ENCODE peak calls at places on chromosomes 13 and 19, in four cellular contexts. Y is lower leg skin, C is heart left ventricle, N is HepG2. Q is an unnamed sample.

GRCh38 chr13:95524270-95524901 is 28.1 kb upstream of the CLDN10 start:
- DNase-seq in N (no peak), C (no peak), Y (no peak), Q (no peak)

GRCh38 chr19:7748756-7749155 is 1.4 kb upstream of the CD209 start:
- DNase-seq in N (peak), Y (no peak), C (no peak), Q (no peak)

GRCh38 chr13:113929628-113930615 is 44.0 kb downstream of the C13orf46 start:
- DNase-seq in Y (peak), N (no peak), C (peak), Q (no peak)

GRCh38 chr19:29741776-29742175 is 26.7 kb upstream of the C19orf12 start:
- DNase-seq in N (no peak), Y (no peak), C (no peak), Q (no peak)

GRCh38 chr19:37936166-37936565 is 29.2 kb downstream of the SIPA1L3 start:
- DNase-seq in C (no peak), N (peak), Y (no peak), Q (no peak)

GRCh38 chr13:90956036-90956435 is 391.5 kb upstream of the MIR17HG start:
- DNase-seq in Y (no peak), N (no peak), C (no peak), Q (no peak)

GRCh38 chr19:31541396-31541795 is 192.2 kb upstream of the TSHZ3 start:
- DNase-seq in Y (peak), C (no peak), N (no peak), Q (no peak)

GRCh38 chr19:7534531-7534980 is 961 bp upstream of the PNPLA6 start:
- DNase-seq in C (peak), N (peak), Y (peak), Q (no peak)

GRCh38 chr13:35712907-35713685 is 236.6 kb upstream of the MAB21L1 start:
- DNase-seq in C (no peak), Y (no peak), N (no peak), Q (no peak)

GRCh38 chr19:29714953-29715694 is at the start of gene C19orf12:
- DNase-seq in C (peak), N (peak), Y (peak), Q (peak)

GRCh38 chr13:83620535-83621220 is 261.6 kb downstream of the SLITRK1 start:
- DNase-seq in N (no peak), C (no peak), Y (no peak), Q (no peak)

GRCh38 chr13:31240921-31241320 is 41.1 kb downstream of the B3GLCT start:
- DNase-seq in N (no peak), C (no peak), Y (no peak), Q (no peak)

GRCh38 chr13:76697277-76697676 is 188.9 kb downstream of the KCTD12 start:
- DNase-seq in N (no peak), C (no peak), Y (no peak), Q (no peak)

GRCh38 chr13:98315902-98316301 is 138.8 kb upstream of the RNF113B start:
- DNase-seq in C (no peak), Y (no peak), N (no peak), Q (no peak)

GRCh38 chr13:98318263-98318878 is 141.3 kb upstream of the RNF113B start:
- DNase-seq in N (peak), C (no peak), Y (no peak), Q (no peak)

GRCh38 chr13:98315466-98315865 is 138.4 kb upstream of the RNF113B start:
- DNase-seq in N (no peak), Y (no peak), C (no peak), Q (no peak)

GRCh38 chr13:98320561-98321105 is 143.6 kb upstream of the RNF113B start:
- DNase-seq in C (no peak), Y (no peak), N (no peak), Q (no peak)

DNA sequence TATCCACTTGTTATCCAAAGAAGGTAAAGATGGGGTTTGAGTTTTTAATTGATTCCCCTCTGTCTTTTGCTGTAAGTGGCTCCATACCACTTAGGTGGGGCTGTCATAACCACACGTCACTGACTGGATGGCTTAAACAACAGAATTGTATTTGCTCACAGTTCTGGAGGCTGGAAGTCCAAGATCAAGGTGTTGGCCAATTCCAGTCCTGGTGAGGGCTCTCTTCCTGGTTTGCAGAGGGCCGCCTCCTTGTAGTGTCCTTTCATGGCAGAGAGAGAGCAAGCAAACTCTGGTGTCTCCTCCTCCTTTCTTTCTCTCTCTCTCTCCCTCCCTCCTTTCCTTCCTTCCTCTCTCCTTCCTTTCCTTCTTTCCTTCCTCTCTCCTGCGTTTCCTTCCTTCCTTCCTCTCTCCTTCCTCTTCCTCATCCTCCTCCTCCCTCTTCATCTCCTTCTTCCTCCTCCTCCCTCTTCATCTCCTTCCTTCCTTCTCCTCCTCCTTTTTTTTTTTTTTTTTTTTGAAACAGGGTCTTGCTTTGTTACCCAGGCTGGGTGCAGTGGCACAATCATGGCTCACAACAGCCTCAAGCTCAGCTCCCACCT is 140.6 kb upstream of the RNF113B start:
- DNase-seq in N (no peak), C (no peak), Y (no peak), Q (no peak)
- TF ChIP-seq POLR2A in N (no peak), C (no peak), Y (no peak), Q (no peak)

DNA sequence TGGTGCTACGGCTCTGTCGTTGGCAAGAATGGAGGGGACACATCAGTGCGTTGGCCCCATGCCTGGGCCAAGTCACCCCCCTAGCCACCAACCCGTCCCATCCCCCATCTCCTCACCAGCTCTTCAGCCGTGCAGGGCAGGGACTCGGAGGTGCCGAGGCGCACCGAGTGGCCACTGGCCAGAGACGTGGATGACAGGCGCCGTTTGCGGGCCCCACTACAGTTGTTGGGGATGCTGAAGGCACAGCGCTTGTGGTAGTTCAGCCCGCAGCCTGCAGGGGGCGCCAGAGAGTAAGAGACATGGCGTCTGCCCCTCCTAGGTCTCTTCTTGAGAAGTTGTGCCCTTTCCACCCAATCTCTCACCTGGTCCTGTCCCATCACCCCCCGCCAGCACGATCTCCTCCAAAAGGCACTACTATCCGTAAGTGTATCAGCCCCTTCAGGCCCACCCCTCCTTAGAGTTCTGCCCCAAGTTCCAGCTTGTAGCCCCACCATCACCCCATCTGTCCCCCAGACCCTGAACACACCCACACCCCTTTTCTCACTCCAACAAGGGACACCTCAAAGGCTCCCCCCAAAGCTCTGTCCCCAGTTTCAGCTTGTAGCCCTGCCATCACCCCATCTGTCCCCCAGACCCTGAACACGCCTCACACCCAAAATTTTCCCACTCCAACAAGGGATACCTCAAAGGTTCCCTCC is 12.4 kb downstream of the PRKD2 start:
- DNase-seq in Y (peak), N (peak), C (peak), Q (peak)
- TF ChIP-seq POLR2A in Y (no peak), N (no peak), C (no peak), Q (no peak)

GRCh38 chr19:51108066-51108804 is at the start of gene CTU1:
- DNase-seq in C (peak), N (peak), Y (peak), Q (peak)
- TF ChIP-seq POLR2A in C (no peak), N (peak), Y (no peak), Q (peak)

GRCh38 chr19:1103691-1104451 is at the start of gene GPX4:
- DNase-seq in N (peak), Y (peak), C (peak), Q (peak)

GRCh38 chr19:1105873-1106840 is 2.4 kb downstream of the GPX4 start:
- DNase-seq in N (no peak), C (no peak), Y (no peak), Q (no peak)

GRCh38 chr19:1102407-1103106 is 1.2 kb upstream of the GPX4 start:
- DNase-seq in N (peak), C (no peak), Y (no peak), Q (peak)

GRCh38 chr19:1105217-1105872 is 1.6 kb downstream of the GPX4 start:
- DNase-seq in Y (no peak), C (no peak), N (no peak), Q (no peak)

DNA sequence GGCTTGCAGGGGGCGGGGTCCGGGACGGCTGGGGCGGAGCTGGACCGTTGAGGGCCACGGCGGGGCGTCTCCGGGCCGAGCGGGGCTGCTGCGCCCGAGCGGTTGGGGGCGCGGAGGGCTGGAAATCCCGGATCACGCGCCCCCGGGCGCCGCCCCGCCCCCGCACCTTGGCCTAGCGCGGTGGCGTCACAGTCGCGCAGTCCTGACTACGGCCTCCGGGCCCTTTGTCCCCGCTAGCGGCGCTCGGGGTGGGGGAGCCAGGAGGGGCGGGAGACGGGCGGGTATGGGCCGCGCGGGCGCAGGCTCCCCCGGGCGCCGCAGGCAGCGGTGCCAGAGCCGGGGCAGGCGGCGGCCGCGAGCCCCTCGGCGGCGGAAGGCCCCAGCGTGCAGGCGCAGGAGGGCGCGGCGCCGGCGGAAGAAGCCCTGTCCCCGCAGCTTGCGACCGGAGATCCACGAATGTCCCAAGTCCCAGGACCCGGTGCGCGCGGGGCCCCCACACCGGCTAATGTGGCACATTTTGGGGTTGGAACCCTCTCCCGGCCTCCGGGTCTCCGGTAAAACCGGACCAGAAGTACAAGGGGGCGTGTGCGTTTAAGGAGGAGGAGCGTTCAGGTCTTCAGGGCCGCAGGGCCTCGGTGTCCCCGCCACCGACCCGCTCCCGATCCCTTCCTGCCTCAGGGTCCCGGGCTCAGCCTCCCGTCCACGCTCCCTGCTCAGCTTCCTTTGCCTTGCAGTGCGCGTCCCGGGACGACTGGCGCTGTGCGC is 840 bp downstream of the GPX4 start:
- DNase-seq in Y (peak), C (peak), N (peak), Q (peak)
- TF ChIP-seq POLR2A in Y (no peak), C (no peak), N (no peak), Q (peak)

GRCh38 chr19:33111587-33111986 is 20.3 kb upstream of the WDR88 start:
- DNase-seq in C (no peak), Y (no peak), N (no peak), Q (no peak)
- TF ChIP-seq POLR2A in C (no peak), Y (no peak), N (no peak), Q (no peak)

GRCh38 chr19:58386576-58387337 is at the start of gene RPS5:
- DNase-seq in N (peak), Y (peak), C (peak), Q (peak)
- TF ChIP-seq POLR2A in N (peak), Y (no peak), C (no peak), Q (peak)

GRCh38 chr13:77741587-77741972 is 44.1 kb downstream of the SLAIN1 start:
- DNase-seq in Y (no peak), N (no peak), C (no peak), Q (no peak)
- TF ChIP-seq POLR2A in Y (no peak), N (no peak), C (no peak), Q (no peak)

DNA sequence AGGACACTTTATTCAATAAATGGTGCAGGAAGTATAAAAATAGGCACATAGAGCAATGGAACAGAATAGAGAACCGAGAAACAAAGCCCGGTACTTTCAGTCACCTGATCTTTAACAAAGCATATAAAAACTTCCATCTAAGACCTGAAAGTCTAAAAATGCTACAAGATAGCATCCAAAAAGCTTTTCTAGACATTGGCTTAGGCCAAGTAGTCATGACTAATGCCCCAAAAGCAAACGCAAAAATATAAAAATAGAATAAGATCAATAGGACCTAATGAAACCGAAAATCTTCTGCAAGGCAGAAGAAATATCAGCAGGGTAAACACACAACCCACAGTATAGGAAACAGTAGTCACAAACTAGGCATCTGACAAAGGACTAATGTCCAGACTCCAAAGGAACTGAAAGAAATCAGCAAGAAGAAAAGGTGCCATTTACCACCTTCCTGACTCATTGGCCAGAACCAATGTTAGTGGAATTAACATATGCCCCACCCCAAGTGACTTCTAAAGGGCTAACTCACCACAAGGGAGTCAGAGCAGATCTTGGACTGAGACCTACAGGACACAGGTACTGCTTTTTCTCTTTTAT is 40.8 kb upstream of the CEACAM21 start:
- DNase-seq in Y (no peak), N (no peak), C (no peak), Q (no peak)
- TF ChIP-seq POLR2A in Y (no peak), N (no peak), C (no peak), Q (no peak)

Q was measured in H54.